ENCODE peak calls at places on chromosomes 7 and 10, in six cellular contexts. S is neural progenitor cell, M is breast epithelium, O is nephron progenitor cell, I is astrocyte of the spinal cord, R is mesothelial cell of epicardium. Y is an unnamed sample.

GRCh38 chr7:114426824-114427223 is 12.2 kb downstream of the FOXP2 start:
- DNase-seq in O (no peak), M (no peak), S (peak), R (no peak), I (peak), Y (no peak)

GRCh38 chr7:23863209-23863798 is 153.3 kb downstream of the STK31 start:
- DNase-seq in M (no peak), R (no peak), S (peak), I (peak), O (peak), Y (no peak)

GRCh38 chr7:148884049-148884298 is at the start of gene EZH2:
- DNase-seq in S (no peak), R (no peak), I (no peak), O (no peak), M (peak), Y (no peak)

GRCh38 chr10:121437596-121437995 is 160.6 kb downstream of the FGFR2 start:
- DNase-seq in I (no peak), O (peak), R (no peak), M (no peak), S (peak), Y (no peak)

GRCh38 chr10:98045785-98046389 is 15.5 kb upstream of the CRTAC1 start:
- DNase-seq in R (peak), S (peak), M (no peak), I (peak), O (peak), Y (peak)

GRCh38 chr7:7177044-7177517 is 5.3 kb upstream of the C1GALT1 start:
- DNase-seq in S (peak), I (peak), R (no peak), O (no peak), M (no peak), Y (no peak)

GRCh38 chr7:125450749-125451148 is 521.1 kb upstream of the POT1 start:
- DNase-seq in R (no peak), I (no peak), M (no peak), S (no peak), O (no peak), Y (no peak)

GRCh38 chr10:110568055-110568735 is 700 bp downstream of the SMC3 start:
- DNase-seq in R (no peak), M (no peak), I (peak), O (peak), S (peak), Y (no peak)

GRCh38 chr10:49398000-49398861 is 2.3 kb upstream of the DRGX start:
- DNase-seq in M (no peak), O (peak), R (peak), S (peak), I (peak), Y (peak)

GRCh38 chr10:125762692-125763648 is 12.7 kb downstream of the MMP21 start:
- DNase-seq in O (no peak), M (no peak), S (no peak), R (no peak), I (no peak), Y (no peak)

GRCh38 chr7:134014935-134015334 is 112.2 kb upstream of the LRGUK start:
- DNase-seq in R (no peak), O (no peak), S (no peak), M (no peak), I (no peak), Y (no peak)

GRCh38 chr7:155584261-155584660 is 37.9 kb upstream of the CNPY1 start:
- DNase-seq in R (no peak), S (no peak), I (no peak), M (no peak), O (no peak), Y (no peak)

GRCh38 chr10:101007099-101007711 is 7.6 kb downstream of the LZTS2 start:
- DNase-seq in S (no peak), M (no peak), O (no peak), I (no peak), R (no peak), Y (no peak)

GRCh38 chr7:16063241-16063640 is 358.1 kb downstream of the CRPPA start:
- DNase-seq in I (no peak), R (no peak), S (no peak), O (no peak), M (no peak), Y (no peak)

GRCh38 chr10:11210211-11210922 is 192.7 kb downstream of the CELF2 start:
- DNase-seq in I (no peak), S (no peak), M (no peak), R (no peak), O (no peak), Y (no peak)

DNA sequence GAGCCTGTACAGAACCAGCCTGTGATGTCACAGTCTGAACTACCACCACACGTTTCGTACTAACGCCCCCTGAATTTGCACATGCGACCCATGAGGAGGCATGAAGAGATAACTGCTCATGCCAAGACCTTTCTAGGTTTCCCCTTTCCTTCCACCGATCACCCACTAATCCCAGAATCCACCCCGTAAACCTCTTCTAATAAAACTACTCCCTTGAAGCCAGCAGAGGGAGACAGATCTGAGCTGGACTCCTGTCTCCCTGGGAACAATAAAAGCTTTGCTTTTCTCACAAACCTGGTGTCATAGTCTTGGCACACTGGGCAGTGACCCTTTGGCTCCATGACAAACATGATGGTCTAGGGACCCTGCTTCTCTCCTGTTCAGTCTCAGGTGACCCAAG is 144.5 kb downstream of the FRMD4A start:
- DNase-seq in I (peak), M (no peak), R (no peak), O (no peak), S (peak), Y (no peak)
- TF ChIP-seq CTCF in I (peak), M (no peak), R (no peak), O (no peak), S (peak), Y (peak)

DNA sequence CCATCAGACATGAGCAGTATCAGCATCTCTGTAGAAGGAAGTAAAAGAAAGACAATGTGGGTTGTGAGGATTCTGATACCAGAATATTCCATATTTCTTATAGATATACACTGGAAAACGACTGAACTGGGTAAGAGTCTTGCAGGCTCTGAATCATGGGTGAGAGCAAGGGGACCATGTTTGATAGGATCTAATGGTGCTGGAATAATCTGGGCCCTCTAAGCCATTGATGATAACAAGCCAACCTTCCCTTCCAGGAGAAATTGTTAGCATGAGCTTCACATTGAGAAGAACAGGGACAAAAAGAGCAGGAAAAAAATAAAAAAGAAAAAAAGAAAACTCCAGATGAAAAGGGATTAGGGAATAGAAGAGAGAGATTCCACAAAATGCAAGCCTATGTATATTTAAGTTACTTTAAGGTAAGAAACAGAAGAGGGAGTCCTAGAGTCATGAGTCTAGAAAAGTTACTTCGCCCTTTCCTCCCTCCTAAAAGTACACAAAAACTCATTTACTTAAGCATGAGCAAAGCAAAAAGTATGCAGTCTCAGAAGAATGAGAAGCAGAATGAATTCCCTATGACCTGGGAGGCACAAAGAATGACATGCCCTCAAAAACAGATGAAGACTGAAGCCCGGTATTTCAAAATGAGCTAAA is 181.9 kb downstream of the TMEM26 start:
- DNase-seq in R (no peak), O (no peak), I (peak), M (no peak), S (no peak), Y (no peak)
- TF ChIP-seq CTCF in R (no peak), O (no peak), I (peak), M (peak), S (peak), Y (peak)

GRCh38 chr10:35642023-35642792 is at the start of gene FZD8:
- DNase-seq in I (peak), S (peak), M (peak), R (peak), O (peak), Y (peak)
- TF ChIP-seq CTCF in I (peak), S (peak), M (no peak), R (peak), O (peak), Y (peak)

DNA sequence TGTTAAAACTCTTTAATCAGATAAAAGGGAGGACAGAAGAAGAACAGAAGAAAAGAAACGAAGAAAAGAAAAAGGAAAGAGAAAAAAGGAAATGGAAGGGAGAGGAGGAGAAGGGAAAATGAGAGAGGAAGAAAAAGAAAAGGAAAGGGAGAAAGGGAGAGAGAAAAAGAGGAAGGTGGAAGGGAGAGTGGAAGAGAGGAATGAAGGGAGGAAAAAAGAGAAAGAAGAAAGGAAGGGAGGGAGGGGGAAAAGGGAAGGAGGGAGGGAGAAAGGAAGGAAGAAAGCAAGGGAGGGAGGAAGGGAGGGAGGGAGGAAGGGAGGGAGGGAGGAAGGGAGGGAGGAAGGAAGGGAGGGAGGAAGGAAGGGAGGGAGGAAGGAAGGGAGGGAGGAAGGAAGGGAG is 305.7 kb downstream of the CALN1 start:
- DNase-seq in O (no peak), I (no peak), R (no peak), S (no peak), M (no peak), Y (no peak)
- TF ChIP-seq CTCF in O (no peak), I (no peak), R (no peak), S (no peak), M (no peak), Y (no peak)

GRCh38 chr10:99612167-99612831 is 7.9 kb downstream of the SLC25A28 start:
- DNase-seq in I (peak), R (no peak), M (no peak), O (peak), S (peak), Y (peak)
- TF ChIP-seq CTCF in I (peak), R (peak), M (peak), O (peak), S (peak), Y (peak)

GRCh38 chr7:34928052-34928451 is 109.2 kb downstream of the DPY19L1 start:
- DNase-seq in R (peak), O (peak), M (no peak), I (peak), S (peak), Y (peak)
- TF ChIP-seq CTCF in R (peak), O (peak), M (no peak), I (peak), S (peak), Y (peak)

GRCh38 chr7:142298009-142298408 is 40.2 kb upstream of the PRSS58 start:
- DNase-seq in I (no peak), M (no peak), R (no peak), S (peak), O (no peak), Y (no peak)
- TF ChIP-seq CTCF in I (peak), M (no peak), R (no peak), S (peak), O (peak), Y (peak)

GRCh38 chr7:37920619-37921339 is at the start of gene EPDR1:
- DNase-seq in M (peak), S (peak), O (peak), I (no peak), R (peak), Y (peak)

GRCh38 chr7:37920305-37920618 is 178 bp upstream of the EPDR1 start:
- DNase-seq in S (no peak), O (no peak), I (no peak), R (no peak), M (no peak), Y (no peak)

GRCh38 chr7:37916017-37916672 is 472 bp downstream of the SFRP4 start:
- DNase-seq in M (no peak), I (no peak), O (peak), R (peak), S (peak), Y (no peak)

GRCh38 chr7:37916673-37917660 is at the start of gene SFRP4:
- DNase-seq in M (no peak), R (peak), I (peak), S (peak), O (peak), Y (peak)

DNA sequence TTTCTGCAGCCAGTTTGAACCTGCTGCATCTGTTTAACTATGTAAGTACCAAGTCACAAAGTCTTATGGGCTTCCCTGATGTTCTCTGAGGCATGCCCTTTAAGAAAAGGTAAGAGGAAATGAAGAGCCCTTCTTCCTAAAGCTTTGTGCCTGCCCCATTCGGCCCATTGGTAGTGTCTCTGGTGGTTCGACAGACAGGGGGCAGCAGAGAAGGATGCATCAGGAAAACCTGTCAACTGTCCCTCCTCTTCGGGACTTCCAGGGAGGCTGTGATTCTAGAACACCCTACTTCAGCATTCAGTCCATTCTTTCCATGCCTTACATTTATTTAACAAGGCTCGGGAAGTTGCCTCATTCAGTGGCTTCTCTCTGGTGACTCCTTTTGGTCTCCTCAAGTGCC is 1.9 kb upstream of the SFRP4 start:
- DNase-seq in S (no peak), R (no peak), I (no peak), O (no peak), M (no peak), Y (no peak)
- TF ChIP-seq CTCF in S (peak), R (peak), I (peak), O (no peak), M (no peak), Y (no peak)

GRCh38 chr7:151632750-151633515 is 113.2 kb upstream of the RHEB start:
- DNase-seq in M (peak), I (peak), R (no peak), O (peak), S (peak), Y (peak)

GRCh38 chr7:151630349-151630748 is 110.7 kb upstream of the RHEB start:
- DNase-seq in O (no peak), M (no peak), S (no peak), I (no peak), R (no peak), Y (no peak)

GRCh38 chr7:151633516-151633812 is 113.8 kb upstream of the RHEB start:
- DNase-seq in R (no peak), O (no peak), M (no peak), I (no peak), S (no peak), Y (no peak)

GRCh38 chr7:151631149-151631967 is 111.7 kb upstream of the RHEB start:
- DNase-seq in I (no peak), S (peak), R (no peak), O (no peak), M (peak), Y (no peak)

DNA sequence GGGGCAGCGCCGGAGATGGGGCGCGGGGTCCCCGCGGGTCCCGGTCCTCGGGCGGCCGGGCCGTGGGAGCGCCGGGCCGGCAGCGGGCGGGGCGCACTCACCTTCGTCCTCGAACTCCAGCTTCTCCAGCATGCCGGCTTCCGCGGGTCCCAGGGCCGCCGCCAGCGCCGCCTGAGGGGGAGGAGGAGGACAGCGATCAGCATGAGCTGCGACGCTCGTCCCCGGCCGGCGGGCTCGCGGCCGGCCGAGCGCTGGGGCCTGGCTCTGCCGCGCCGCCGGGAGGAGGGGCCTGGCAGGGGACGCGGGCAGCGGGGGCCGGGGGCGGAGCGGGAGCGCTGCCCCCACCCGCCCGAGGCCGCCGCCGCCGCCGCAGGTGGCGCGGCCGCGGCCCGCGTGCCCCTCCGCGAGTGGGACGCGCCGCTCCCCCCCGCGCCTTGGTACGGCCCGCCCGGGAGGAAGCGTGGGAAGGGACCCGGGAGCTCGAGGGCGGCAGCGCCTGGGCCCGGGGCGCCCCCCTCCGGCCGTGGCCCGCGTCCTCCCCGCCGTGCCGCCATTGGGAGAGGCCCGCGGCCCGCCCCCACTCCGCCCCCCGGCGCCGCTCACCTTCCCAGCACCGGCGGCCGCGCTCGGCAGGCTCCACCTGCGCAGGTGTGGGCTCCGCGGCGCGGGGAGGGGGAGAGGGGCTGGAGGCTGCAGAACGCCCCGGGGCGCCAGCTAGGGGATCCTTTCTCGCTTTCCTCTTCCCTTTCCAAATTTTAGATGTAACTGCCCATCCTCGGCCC is 112.5 kb upstream of the RHEB start:
- DNase-seq in I (peak), M (peak), O (peak), R (peak), S (peak), Y (peak)
- TF ChIP-seq CTCF in I (peak), M (no peak), O (no peak), R (no peak), S (peak), Y (peak)

GRCh38 chr10:118033905-118034304 is 12.8 kb downstream of the RAB11FIP2 start:
- DNase-seq in I (no peak), R (no peak), O (no peak), M (no peak), S (no peak), Y (no peak)
- TF ChIP-seq CTCF in I (no peak), R (no peak), O (no peak), M (no peak), S (no peak), Y (no peak)

Y was measured in progenitor cell of endocrine pancreas.